ENCODE peak calls at places on chromosomes 4 and X, in nine cellular contexts. U, V, R, E, G, Z, A, M and N are unnamed samples. For H3K9me3, the result is how much of the 10 kb centered on the place peaks cover.

GRCh38 chrX:154050113-154050495 is 30.4 kb upstream of the IRAK1 start:
- DNase-seq in E (no peak), R (no peak), Z (no peak), A (no peak), U (no peak), V (no peak), G (no peak), M (no peak), N (no peak)

GRCh38 chrX:37701588-37701987 is 16.0 kb downstream of the XK start:
- DNase-seq in Z (no peak), V (no peak), M (no peak), G (no peak), U (no peak), A (no peak), E (no peak), R (no peak), N (no peak)

GRCh38 chrX:136586386-136586785 is 54.4 kb downstream of the VGLL1 start:
- DNase-seq in E (no peak), R (no peak), Z (no peak), V (peak), M (no peak), U (no peak), A (no peak), G (no peak), N (no peak)

GRCh38 chr4:148216866-148217814 is 225.1 kb downstream of the NR3C2 start:
- DNase-seq in E (no peak), A (no peak), R (no peak), U (peak), Z (no peak), G (no peak), M (no peak), V (no peak), N (no peak)

GRCh38 chrX:131277543-131278115 is 11.5 kb downstream of the IGSF1 start:
- DNase-seq in R (no peak), Z (no peak), E (no peak), G (no peak), M (no peak), A (no peak), U (no peak), V (no peak), N (no peak)

GRCh38 chr4:7897811-7898210 is 41.9 kb downstream of the AFAP1 start:
- DNase-seq in R (no peak), M (no peak), U (no peak), Z (no peak), V (peak), G (no peak), E (no peak), A (no peak), N (no peak)

GRCh38 chr4:74044676-74045075 is 6.2 kb upstream of the CXCL3 start:
- DNase-seq in U (no peak), E (no peak), R (no peak), A (no peak), Z (no peak), M (no peak), V (peak), G (no peak), N (no peak)

GRCh38 chr4:88610771-88611170 is 18.5 kb downstream of the HERC3 start:
- DNase-seq in E (peak), A (no peak), R (peak), V (no peak), U (no peak), M (peak), Z (no peak), G (no peak), N (no peak)

GRCh38 chr4:53055274-53055673 is 193.2 kb downstream of the RASL11B start:
- DNase-seq in Z (no peak), E (no peak), R (no peak), U (no peak), G (no peak), V (no peak), M (no peak), A (no peak), N (no peak)

GRCh38 chr4:135201081-135201480 is 999.5 kb upstream of the PABPC4L start:
- DNase-seq in A (no peak), U (no peak), G (no peak), M (no peak), Z (no peak), E (no peak), R (no peak), V (no peak), N (no peak)

GRCh38 chr4:182862166-182862875 is 54.9 kb downstream of the DCTD start:
- DNase-seq in V (no peak), U (no peak), R (no peak), G (peak), A (no peak), Z (no peak), M (no peak), E (no peak), N (no peak)

GRCh38 chr4:1009647-1010521 is 1.5 kb upstream of the FGFRL1 start:
- DNase-seq in U (peak), Z (peak), R (peak), E (peak), A (peak), V (peak), M (no peak), G (peak), N (peak)

GRCh38 chr4:13918110-13918509 is 290.6 kb upstream of the BOD1L1 start:
- DNase-seq in A (no peak), M (peak), V (peak), R (no peak), E (peak), Z (no peak), G (no peak), U (no peak), N (no peak)

GRCh38 chr4:177012918-177013545 is 220.3 kb upstream of the VEGFC start:
- DNase-seq in R (no peak), A (no peak), M (no peak), V (peak), Z (no peak), E (no peak), U (no peak), G (no peak), N (no peak)

GRCh38 chr4:140427919-140428471 is 547 bp upstream of the CLGN start:
- DNase-seq in G (no peak), A (no peak), V (no peak), M (no peak), R (no peak), Z (no peak), E (no peak), U (peak), N (no peak)

GRCh38 chrX:323721-324628 is 5.4 kb upstream of the GTPBP6 start:
- DNase-seq in A (peak), U (peak), E (peak), V (peak), M (no peak), G (peak), Z (no peak), R (peak), N (peak)

GRCh38 chr4:164357957-164358356 is 396.0 kb upstream of the SMIM31 start:
- DNase-seq in Z (no peak), E (no peak), G (no peak), R (no peak), A (no peak), M (no peak), V (no peak), U (no peak), N (no peak)

GRCh38 chr4:61440306-61440705 is 240.2 kb downstream of the ADGRL3 start:
- DNase-seq in A (no peak), V (no peak), R (no peak), E (no peak), M (no peak), Z (no peak), U (no peak), G (no peak), N (no peak)

GRCh38 chr4:61740950-61741638 is 541.0 kb downstream of the ADGRL3 start:
- DNase-seq in V (no peak), Z (no peak), G (no peak), E (no peak), U (no peak), M (no peak), R (no peak), A (no peak), N (no peak)

GRCh38 chr4:11261066-11261850 is 167.4 kb downstream of the HS3ST1 start:
- DNase-seq in U (no peak), G (no peak), R (no peak), Z (no peak), A (no peak), M (no peak), E (no peak), V (no peak), N (no peak)

GRCh38 chr4:74370912-74371311 is 6.0 kb downstream of the EREG start:
- DNase-seq in G (no peak), R (no peak), E (no peak), V (peak), M (no peak), U (peak), A (no peak), Z (no peak), N (no peak)

GRCh38 chr4:24067367-24067766 is 177.5 kb upstream of the PPARGC1A start:
- DNase-seq in E (no peak), U (no peak), A (no peak), V (no peak), M (no peak), R (no peak), G (no peak), Z (no peak), N (no peak)

GRCh38 chrX:119759333-119759766 is 962 bp downstream of the SOWAHD start:
- DNase-seq in V (no peak), U (no peak), G (peak), R (peak), A (no peak), E (no peak), M (no peak), Z (no peak), N (no peak)

GRCh38 chr4:99710681-99711345 is 53.2 kb upstream of the C4orf54 start:
- DNase-seq in Z (no peak), R (no peak), M (no peak), A (no peak), E (no peak), V (peak), G (no peak), U (no peak), N (no peak)

GRCh38 chrX:42778096-42778495 is at the start of gene PPP1R2C:
- DNase-seq in Z (no peak), A (no peak), V (no peak), M (no peak), U (no peak), E (no peak), G (peak), R (peak), N (no peak)

GRCh38 chr4:16122784-16123183 is 39.0 kb upstream of the PROM1 start:
- DNase-seq in R (no peak), V (no peak), A (no peak), E (no peak), M (no peak), U (no peak), G (no peak), Z (no peak), N (no peak)

GRCh38 chr4:90857081-90857820 is 730.1 kb downstream of the CCSER1 start:
- DNase-seq in U (no peak), V (no peak), A (no peak), G (no peak), M (no peak), Z (no peak), E (no peak), R (no peak), N (no peak)

GRCh38 chr4:144894525-144894924 is 203.5 kb downstream of the ANAPC10 start:
- DNase-seq in Z (no peak), A (peak), R (no peak), M (no peak), E (no peak), V (peak), G (no peak), U (no peak), N (no peak)

GRCh38 chr4:80331693-80332092 is 3.8 kb upstream of the CFAP299 start:
- DNase-seq in Z (no peak), M (no peak), A (no peak), V (no peak), U (no peak), G (no peak), E (no peak), R (no peak), N (no peak)

GRCh38 chrX:124344246-124344645 is 2.1 kb upstream of the SH2D1A start:
- DNase-seq in G (no peak), R (no peak), A (no peak), U (peak), E (no peak), V (no peak), Z (no peak), M (no peak), N (no peak)

GRCh38 chr4:182648766-182649165 is 268.4 kb downstream of the DCTD start:
- DNase-seq in R (no peak), V (no peak), A (no peak), U (no peak), Z (no peak), E (no peak), M (no peak), G (no peak), N (no peak)

GRCh38 chr4:54423066-54423465 is 194.0 kb downstream of the PDGFRA start:
- DNase-seq in M (no peak), G (no peak), Z (no peak), E (no peak), U (no peak), V (peak), R (no peak), A (no peak), N (no peak)

GRCh38 chrX:12881914-12882313 is 15.0 kb downstream of the TLR7 start:
- DNase-seq in R (no peak), A (no peak), Z (no peak), V (no peak), G (no peak), U (no peak), E (no peak), M (no peak), N (no peak)

GRCh38 chr4:14985161-14985560 is 17.1 kb upstream of the CPEB2 start:
- DNase-seq in M (no peak), E (no peak), V (no peak), Z (no peak), R (no peak), G (no peak), U (no peak), A (no peak), N (no peak)

GRCh38 chr4:36288727-36289126 is 7.3 kb downstream of the DTHD1 start:
- DNase-seq in R (no peak), U (no peak), E (no peak), G (no peak), M (no peak), A (no peak), Z (no peak), V (peak), N (no peak)

GRCh38 chrX:10722804-10723364 is 102.5 kb upstream of the MID1 start:
- DNase-seq in G (no peak), Z (no peak), U (peak), A (no peak), V (peak), M (peak), E (no peak), R (no peak), N (no peak)

DNA sequence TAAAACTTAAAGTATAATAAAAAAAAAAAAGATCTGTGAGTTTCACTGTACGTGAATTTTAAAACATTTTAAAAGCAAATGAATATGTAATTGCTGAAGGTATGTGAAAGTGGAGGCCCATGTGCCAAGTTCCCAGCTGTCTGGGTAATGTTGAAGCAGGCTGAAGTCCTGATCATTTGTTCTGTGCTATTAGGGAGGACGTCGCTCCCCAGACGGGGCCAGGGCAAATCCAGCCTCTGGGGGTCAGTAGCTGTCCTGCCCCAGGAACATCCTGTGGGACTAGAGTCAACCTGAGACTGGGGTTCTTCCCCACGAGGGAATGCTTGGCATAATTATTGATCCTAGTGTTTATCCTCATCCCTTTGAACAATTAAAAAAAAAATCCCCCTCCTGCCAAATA is 48.8 kb downstream of the PDE5A start:
- DNase-seq in R (no peak), V (no peak), A (no peak), Z (no peak), U (no peak), G (no peak), M (no peak), E (peak), N (no peak)
- H3K9me3 ChIP-seq in R (under half), V (under half), A (under half), Z (under half), U (under half), G (under half), M (under half), E (under half), N (under half)

DNA sequence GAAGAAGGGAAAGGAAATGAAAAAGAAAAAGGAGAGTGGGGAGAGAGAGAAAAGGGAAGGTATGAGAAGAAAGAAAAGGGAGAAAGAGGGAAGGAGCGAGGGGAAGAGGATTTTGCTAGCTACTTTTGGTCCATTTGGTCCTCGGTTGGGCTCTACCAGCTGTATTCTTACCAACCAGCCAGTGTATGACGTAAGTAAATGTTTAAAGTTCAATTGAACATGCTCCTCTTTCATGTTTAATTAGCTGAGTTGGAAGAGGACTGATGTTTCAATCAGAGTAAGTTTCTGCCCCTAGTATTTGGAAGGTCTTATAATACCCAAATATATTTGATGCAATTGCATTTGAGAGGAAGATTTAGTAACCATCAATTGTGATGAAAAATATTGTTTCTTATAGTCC is 424.0 kb upstream of the CXorf51B start:
- DNase-seq in E (no peak), Z (no peak), U (no peak), R (no peak), M (no peak), G (no peak), V (no peak), A (no peak), N (no peak)
- H3K9me3 ChIP-seq in E (under half), Z (under half), U (under half), R (under half), M (under half), G (under half), V (under half), A (under half), N (under half)

GRCh38 chr4:18294846-18295245 is 273.3 kb upstream of the LCORL start:
- DNase-seq in V (no peak), G (no peak), E (no peak), R (no peak), U (no peak), M (no peak), Z (no peak), A (no peak), N (no peak)

GRCh38 chr4:18297684-18298083 is 276.1 kb upstream of the LCORL start:
- DNase-seq in V (no peak), G (no peak), E (no peak), R (no peak), A (no peak), U (no peak), Z (no peak), M (no peak), N (no peak)

GRCh38 chr4:18292411-18292810 is 270.9 kb upstream of the LCORL start:
- DNase-seq in V (no peak), G (no peak), Z (no peak), M (no peak), R (no peak), A (no peak), E (no peak), U (no peak), N (no peak)

GRCh38 chr4:18291313-18291712 is 269.8 kb upstream of the LCORL start:
- DNase-seq in U (no peak), M (no peak), R (no peak), E (no peak), G (no peak), V (no peak), A (no peak), Z (no peak), N (no peak)

GRCh38 chr4:18291981-18292380 is 270.4 kb upstream of the LCORL start:
- DNase-seq in G (no peak), V (no peak), Z (no peak), A (no peak), E (no peak), U (no peak), R (no peak), M (no peak), N (no peak)
- H3K9me3 ChIP-seq in G (under half), V (under half), Z (under half), A (under half), E (under half), U (under half), R (under half), M (under half), N (under half)

GRCh38 chrX:82038793-82039192 is 836.9 kb downstream of the SH3BGRL start:
- DNase-seq in M (no peak), V (no peak), E (no peak), Z (no peak), R (no peak), U (no peak), G (no peak), A (no peak), N (no peak)
- H3K9me3 ChIP-seq in M (under half), V (under half), E (under half), Z (under half), R (under half), U (under half), G (under half), A (under half), N (under half)

GRCh38 chrX:83185887-83186286 is 322.2 kb upstream of the POU3F4 start:
- DNase-seq in R (no peak), A (no peak), E (no peak), M (no peak), G (no peak), V (no peak), U (no peak), Z (no peak), N (no peak)
- H3K9me3 ChIP-seq in R (under half), A (under half), E (under half), M (under half), G (under half), V (under half), U (under half), Z (under half), N (under half)